ENCODE peak calls at places on chromosomes 16 and 17, in four cellular contexts. A is SK-N-SH, U is K562, C is HepG2. T is an unnamed sample.
A peak's percentile ranks its signal among the peaks of the same experiment; 100 is the strongest.

GRCh38 chr16:67190041-67190440 is at the start of gene EXOC3L1:
- DNase-seq in A (no peak), C (no peak), U (no peak), T (no peak)

GRCh38 chr16:85425061-85425662 is 188.0 kb upstream of the GSE1 start:
- DNase-seq in C (no peak), A (peak; percentile 62), U (no peak), T (no peak)

GRCh38 chr17:58320570-58321323 is 7.8 kb downstream of the TSPOAP1 start:
- DNase-seq in A (no peak), U (no peak), C (no peak), T (no peak)

GRCh38 chr16:49921106-49921505 is 65.2 kb upstream of the ZNF423 start:
- DNase-seq in A (no peak), C (no peak), U (no peak), T (no peak)

GRCh38 chr17:65660947-65661346 is 99.5 kb upstream of the AXIN2 start:
- DNase-seq in A (no peak), U (peak; percentile 39), C (no peak), T (no peak)

GRCh38 chr17:37567137-37567927 is 41.9 kb downstream of the SYNRG start:
- DNase-seq in C (no peak), U (no peak), A (no peak), T (no peak)

GRCh38 chr17:52762794-52763167 is 604.3 kb upstream of the CA10 start:
- DNase-seq in U (no peak), A (no peak), C (no peak), T (no peak)

GRCh38 chr17:57482657-57483056 is 226.3 kb downstream of the MSI2 start:
- DNase-seq in U (no peak), A (no peak), C (no peak), T (no peak)

GRCh38 chr17:17783121-17783824 is 53.5 kb downstream of the SREBF1 start:
- DNase-seq in U (peak; percentile 51), A (peak; percentile 76), C (no peak), T (no peak)

GRCh38 chr16:26521626-26522025 is 545.1 kb upstream of the C16orf82 start:
- DNase-seq in U (no peak), A (no peak), C (no peak), T (no peak)

GRCh38 chr16:26524831-26525230 is 541.9 kb upstream of the C16orf82 start:
- DNase-seq in A (no peak), U (no peak), C (no peak), T (no peak)

GRCh38 chr16:26526633-26527032 is 540.1 kb upstream of the C16orf82 start:
- DNase-seq in U (no peak), A (no peak), C (no peak), T (no peak)

GRCh38 chr16:26530584-26531289 is 536.0 kb upstream of the C16orf82 start:
- DNase-seq in C (peak; percentile 11), U (no peak), A (no peak), T (no peak)

DNA sequence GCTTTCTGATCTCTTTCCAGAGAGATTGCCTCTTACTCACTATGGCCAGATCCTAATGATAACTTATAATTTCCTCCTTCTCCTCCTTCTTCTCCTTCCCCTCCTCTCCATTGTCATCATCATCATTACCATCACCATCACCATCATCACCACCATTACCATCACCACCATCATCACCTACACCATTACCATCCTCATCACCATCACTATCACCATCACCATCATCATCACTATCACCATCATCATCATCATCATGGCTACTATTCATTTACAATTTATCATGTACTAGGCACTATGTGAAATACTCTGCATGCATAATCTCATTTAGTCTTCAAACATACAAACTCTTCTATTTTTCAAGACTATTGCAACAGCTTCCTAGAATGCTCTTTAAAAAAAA is 540.9 kb upstream of the C16orf82 start:
- DNase-seq in A (no peak), C (no peak), U (no peak), T (no peak)
- TF ChIP-seq ELF1 in A (no peak), C (no peak), U (no peak), T (no peak)

GRCh38 chr16:1154887-1155331 is 2.0 kb downstream of the CACNA1H start:
- DNase-seq in A (no peak), C (peak; percentile 91), U (no peak), T (no peak)
- TF ChIP-seq ELF1 in A (no peak), C (no peak), U (no peak), T (no peak)

GRCh38 chr17:81093576-81094223 is 58.7 kb downstream of the BAIAP2 start:
- DNase-seq in U (no peak), C (no peak), A (peak; percentile 71), T (no peak)
- TF ChIP-seq ELF1 in U (no peak), C (no peak), A (no peak), T (no peak)

GRCh38 chr16:20348365-20349185 is 3.9 kb downstream of the UMOD start:
- DNase-seq in U (peak; percentile 12), A (peak; percentile 39), C (no peak), T (no peak)

GRCh38 chr16:20349615-20350014 is 2.9 kb downstream of the UMOD start:
- DNase-seq in C (no peak), U (peak; percentile 13), A (no peak), T (no peak)

GRCh38 chr16:20352615-20353014 is at the start of gene UMOD:
- DNase-seq in C (no peak), A (no peak), U (no peak), T (no peak)

GRCh38 chr16:20355114-20355782 is 2.7 kb upstream of the UMOD start:
- DNase-seq in A (no peak), C (no peak), U (no peak), T (no peak)

DNA sequence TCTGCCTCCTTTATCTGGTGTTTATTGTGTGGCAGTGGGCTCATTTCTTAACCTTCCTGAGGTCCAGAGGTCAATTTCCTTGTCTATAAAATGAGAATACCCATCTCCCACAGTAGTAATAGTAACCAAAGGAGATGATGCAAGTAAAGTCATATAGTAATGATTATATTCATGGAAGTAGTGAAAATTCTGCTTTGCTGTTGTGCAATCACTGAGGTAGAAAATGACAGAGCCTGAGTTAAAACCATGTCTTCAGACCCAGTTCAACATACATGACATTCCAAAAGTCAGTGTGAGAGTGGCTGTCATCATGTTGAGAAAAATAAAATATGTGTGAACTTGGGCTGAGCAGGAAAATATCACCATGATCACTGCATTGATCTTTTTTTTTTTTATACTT is 864 bp upstream of the UMOD start:
- DNase-seq in C (no peak), U (no peak), A (no peak), T (no peak)
- TF ChIP-seq ELF1 in C (no peak), U (no peak), A (no peak), T (no peak)

DNA sequence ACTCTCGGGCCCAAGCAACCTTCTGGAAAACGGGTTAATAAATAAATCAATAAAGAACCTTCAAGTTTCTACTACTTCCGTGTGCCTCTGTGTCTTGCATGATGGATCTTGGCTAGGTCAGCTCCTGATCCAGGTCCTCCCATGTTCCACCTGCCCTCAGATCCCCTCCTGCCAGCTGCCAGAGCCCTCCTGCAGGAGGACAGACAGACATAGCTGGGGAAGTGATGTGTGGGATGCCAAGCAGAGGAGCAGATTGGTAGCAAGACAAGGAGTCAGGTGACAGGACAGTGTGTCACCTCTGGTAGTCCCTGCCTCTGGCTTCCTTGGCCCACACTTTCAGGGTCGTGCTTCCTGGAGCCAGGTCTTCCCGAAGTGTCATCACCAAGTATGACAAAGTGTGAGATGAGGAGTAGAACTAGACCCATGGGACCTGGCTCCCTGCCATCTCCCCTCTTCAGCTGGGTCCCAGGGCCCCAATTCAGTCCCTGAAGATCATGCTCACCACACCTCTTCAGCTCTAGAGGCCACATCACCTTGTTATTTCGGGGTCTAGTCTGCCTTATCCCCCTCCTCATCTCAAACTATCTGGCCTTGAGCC is 1.0 kb upstream of the EPN3 start:
- DNase-seq in U (no peak), A (no peak), C (no peak), T (no peak)
- TF ChIP-seq ELF1 in U (no peak), A (no peak), C (no peak), T (no peak)